ENCODE peak calls at places on chromosome 17, in four cellular contexts. K is fibroblast of mammary gland, D is WTC11, W is epithelial cell of esophagus. B is an unnamed sample.

GRCh38 chr17:61728297-61728836 is 135.0 kb downstream of the BRIP1 start:
- DNase-seq in W (no peak), K (no peak), D (no peak), B (no peak)

GRCh38 chr17:74760404-74761105 is 12.1 kb downstream of the NHERF1 start:
- DNase-seq in W (peak; percentile 86), D (no peak), K (no peak), B (no peak)

GRCh38 chr17:68567035-68567434 is 34.1 kb downstream of the FAM20A start:
- DNase-seq in K (no peak), W (no peak), D (no peak), B (no peak)

GRCh38 chr17:77840156-77840555 is 118.3 kb upstream of the TNRC6C start:
- DNase-seq in D (no peak), W (no peak), K (no peak), B (no peak)

GRCh38 chr17:63140255-63140654 is 174.2 kb downstream of the TANC2 start:
- DNase-seq in D (no peak), W (no peak), K (peak; percentile 57), B (peak; percentile 35)

GRCh38 chr17:54172654-54173316 is 350.1 kb downstream of the KIF2B start:
- DNase-seq in W (peak; percentile 55), D (peak; percentile 28), K (peak; percentile 6), B (peak; percentile 16)

GRCh38 chr17:72119963-72120877 is 600 bp upstream of the SOX9 start:
- DNase-seq in W (peak; percentile 84), K (peak; percentile 76), D (peak; percentile 46), B (peak; percentile 61)

GRCh38 chr17:14308965-14309879 is 8.3 kb downstream of the HS3ST3B1 start:
- DNase-seq in K (peak; percentile 88), D (peak; percentile 99), W (peak; percentile 87), B (peak; percentile 91)

GRCh38 chr17:66817750-66818149 is 17.2 kb upstream of the CACNG5 start:
- DNase-seq in W (no peak), D (no peak), K (no peak), B (no peak)

GRCh38 chr17:2894782-2895181 is 98.5 kb downstream of the RAP1GAP2 start:
- DNase-seq in K (no peak), W (no peak), D (no peak), B (no peak)

GRCh38 chr17:6706996-6707395 is 6.2 kb downstream of the SLC13A5 start:
- DNase-seq in W (no peak), D (no peak), K (no peak), B (no peak)

GRCh38 chr17:63950940-63951907 is 19.1 kb upstream of the CD79B start:
- DNase-seq in D (peak; percentile 75), K (no peak), W (peak; percentile 65), B (peak; percentile 60)

GRCh38 chr17:50979524-50979927 is 113.4 kb upstream of the TOB1 start:
- DNase-seq in D (no peak), K (no peak), W (no peak), B (no peak)

GRCh38 chr17:33778505-33779398 is 476.3 kb upstream of the CCL2 start:
- DNase-seq in K (peak; percentile 67), D (peak; percentile 45), W (peak; percentile 53), B (peak; percentile 30)

GRCh38 chr17:56185491-56185890 is 32.2 kb downstream of the ANKFN1 start:
- DNase-seq in W (no peak), D (no peak), K (peak; percentile 81), B (peak; percentile 58)

GRCh38 chr17:61406871-61407210 is 7.2 kb downstream of the TBX2 start:
- DNase-seq in W (no peak), K (no peak), D (peak; percentile 10), B (no peak)

GRCh38 chr17:51056813-51057510 is 63.7 kb downstream of the SPAG9 start:
- DNase-seq in K (peak; percentile 87), W (peak; percentile 66), D (peak; percentile 40), B (peak; percentile 63)

GRCh38 chr17:549197-550040 is 165.2 kb downstream of the VPS53 start:
- DNase-seq in K (peak; percentile 15), W (no peak), D (no peak), B (no peak)

GRCh38 chr17:53607475-53607874 is 215.3 kb upstream of the KIF2B start:
- DNase-seq in K (no peak), D (no peak), W (no peak), B (no peak)

GRCh38 chr17:34382586-34383224 is 19.7 kb upstream of the CCL1 start:
- DNase-seq in D (no peak), K (no peak), W (no peak), B (no peak)

GRCh38 chr17:60170835-60171752 is 21.3 kb downstream of the CA4 start:
- DNase-seq in K (peak; percentile 23), D (no peak), W (no peak), B (no peak)

GRCh38 chr17:73644145-73645049 is at the start of gene SDK2:
- DNase-seq in D (no peak), W (peak; percentile 34), K (no peak), B (no peak)

GRCh38 chr17:73481672-73482071 is 162.6 kb downstream of the SDK2 start:
- DNase-seq in D (no peak), K (no peak), W (no peak), B (no peak)

GRCh38 chr17:7216242-7217112 is 3.2 kb downstream of the DLG4 start:
- DNase-seq in W (no peak), D (no peak), K (no peak), B (no peak)

GRCh38 chr17:30332057-30332542 is 1.8 kb downstream of the TMIGD1 start:
- DNase-seq in K (peak; percentile 82), W (peak; percentile 63), D (no peak), B (peak; percentile 32)

GRCh38 chr17:59914274-59914854 is 21.4 kb downstream of the RPS6KB1 start:
- DNase-seq in K (peak; percentile 66), D (no peak), W (peak; percentile 50), B (peak; percentile 54)

GRCh38 chr17:73208139-73208827 is 15.4 kb downstream of the COG1 start:
- DNase-seq in K (no peak), W (no peak), D (no peak), B (no peak)

GRCh38 chr17:68295086-68295485 is 3.8 kb downstream of the ARSG start:
- DNase-seq in W (no peak), D (no peak), K (no peak), B (no peak)

GRCh38 chr17:39872700-39873099 is 4.7 kb downstream of the ZPBP2 start:
- DNase-seq in D (no peak), W (peak; percentile 66), K (peak; percentile 51), B (peak; percentile 24)

GRCh38 chr17:62950067-62950466 is 16.0 kb upstream of the TANC2 start:
- DNase-seq in W (peak; percentile 69), K (peak; percentile 85), D (no peak), B (peak; percentile 94)

GRCh38 chr17:40493697-40494096 is 7.7 kb downstream of the TNS4 start:
- DNase-seq in W (peak; percentile 86), D (no peak), K (no peak), B (peak; percentile 85)

GRCh38 chr17:65547253-65547670 is 14.2 kb downstream of the AXIN2 start:
- DNase-seq in D (no peak), K (peak; percentile 55), W (no peak), B (no peak)

GRCh38 chr17:80025140-80025539 is 10.5 kb downstream of the TBC1D16 start:
- DNase-seq in W (peak; percentile 55), K (no peak), D (peak; percentile 45), B (no peak)

GRCh38 chr17:55731586-55732250 is 9.1 kb upstream of the TMEM100 start:
- DNase-seq in W (no peak), D (no peak), K (peak; percentile 76), B (no peak)

GRCh38 chr17:81712468-81713003 is 452 bp downstream of the SLC25A10 start:
- DNase-seq in K (no peak), W (peak; percentile 51), D (no peak), B (peak; percentile 38)
- TF ChIP-seq CTCF in K (no peak), W (peak; percentile 25), D (no peak), B (peak; percentile 24)

GRCh38 chr17:47860396-47860795 is 9.4 kb upstream of the SP6 start:
- DNase-seq in D (no peak), K (no peak), W (no peak), B (no peak)
- TF ChIP-seq CTCF in D (no peak), K (no peak), W (no peak), B (no peak)

DNA sequence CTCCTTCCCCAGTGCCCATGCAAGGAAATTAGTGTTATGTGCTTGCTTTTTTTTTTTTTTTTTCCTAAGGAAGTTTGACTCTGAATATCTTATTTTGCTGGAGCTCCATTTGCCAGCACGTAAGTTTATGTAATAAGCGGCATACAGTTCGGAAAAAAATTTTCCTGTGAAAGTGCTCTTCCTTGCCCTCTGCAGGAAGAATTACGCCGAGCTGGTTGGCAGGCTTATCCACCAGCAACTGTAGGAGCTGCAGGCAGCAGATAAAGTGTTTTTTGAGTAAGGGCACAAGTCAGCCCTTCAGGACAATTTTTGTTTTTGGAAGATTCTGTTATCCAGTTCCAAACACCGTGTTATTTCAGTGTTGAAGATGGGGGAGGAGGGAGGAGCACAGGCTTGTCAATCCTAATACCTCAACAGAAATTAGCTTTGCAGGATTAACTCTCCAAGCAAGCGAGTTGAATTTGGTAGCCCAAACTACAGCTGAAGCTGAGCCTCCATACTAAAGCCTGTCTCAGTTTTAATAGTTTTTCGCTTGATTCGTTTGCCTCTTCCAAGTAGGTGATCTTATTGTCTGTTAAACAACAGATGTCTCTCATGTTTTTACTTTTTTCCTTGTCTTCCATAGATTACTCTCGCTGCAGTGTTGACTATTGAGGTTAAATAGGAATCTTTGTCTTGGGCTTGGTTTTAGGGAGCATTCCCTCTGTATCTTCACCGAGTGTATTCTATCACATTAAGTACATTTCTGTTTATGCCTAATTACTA is 1.1 kb downstream of the SPECC1 start:
- DNase-seq in W (peak; percentile 72), K (peak; percentile 61), D (peak; percentile 28), B (peak; percentile 63)
- TF ChIP-seq CTCF in W (peak; percentile 70), K (peak; percentile 64), D (no peak), B (peak; percentile 28)

DNA sequence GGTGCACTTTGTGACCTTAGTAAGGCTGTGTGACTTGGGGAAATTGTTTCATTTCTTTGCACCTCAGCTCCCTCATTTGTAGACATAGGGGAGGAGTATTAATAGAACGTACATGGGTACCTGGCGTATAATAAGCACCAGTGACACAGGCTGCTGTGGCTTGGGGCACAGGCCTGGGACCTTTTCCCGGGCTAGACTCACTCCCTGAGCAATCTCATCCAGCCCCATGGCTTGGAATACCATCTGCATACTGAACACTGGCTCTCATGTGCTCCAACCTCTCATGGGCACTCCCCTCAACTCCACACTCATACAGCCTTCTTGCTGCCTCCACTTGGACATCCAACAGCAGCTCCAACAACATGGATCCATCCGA is 41.0 kb upstream of the MRPS23 start:
- DNase-seq in W (no peak), K (no peak), D (no peak), B (no peak)
- TF ChIP-seq CTCF in W (no peak), K (no peak), D (no peak), B (no peak)

GRCh38 chr17:22703204-22703603 is 1010.9 kb downstream of the KCNJ18 start:
- DNase-seq in D (no peak), K (no peak), W (no peak), B (no peak)
- TF ChIP-seq CTCF in D (no peak), K (no peak), W (no peak), B (no peak)

DNA sequence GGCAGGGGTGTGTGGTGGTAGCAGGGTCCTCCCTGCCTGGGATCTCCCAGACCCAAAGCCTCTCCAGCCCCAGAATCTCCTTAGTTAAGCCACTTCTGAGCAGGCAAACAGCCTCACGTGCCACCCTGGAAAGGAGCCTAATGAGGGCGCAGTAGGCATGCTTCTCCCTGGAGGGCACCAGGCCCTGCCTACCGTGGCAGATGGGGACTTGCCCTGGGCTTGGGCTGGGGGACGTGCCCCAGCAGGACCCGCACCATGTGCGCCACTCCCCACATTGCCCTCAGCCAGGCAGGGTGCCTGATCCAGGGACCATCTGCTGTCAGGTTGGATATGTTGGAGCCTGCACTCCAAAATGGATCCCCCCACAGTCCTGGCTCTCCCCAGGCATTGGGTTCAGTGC is 14.2 kb downstream of the FAM83G start:
- DNase-seq in D (no peak), K (no peak), W (no peak), B (no peak)
- TF ChIP-seq CTCF in D (no peak), K (no peak), W (peak; percentile 4), B (no peak)

B was measured in MCF 10A.